ENCODE peak calls at places on chromosome 10, in five cellular contexts. One of them, this sample, is unnamed.

GRCh38 chr10:86286591-86287421 is 79.8 kb downstream of the GRID1 start:
- DNase-seq in SK-N-SH: peak
- DNase-seq in HCT116: no peak
- DNase-seq in mammary epithelial cell: no peak
- DNase-seq in neuronal stem cell: no peak
- DNase-seq in this sample: no peak

GRCh38 chr10:21534611-21535493 is 820 bp downstream of the MLLT10 start:
- DNase-seq in SK-N-SH: peak
- DNase-seq in HCT116: no peak
- DNase-seq in mammary epithelial cell: peak
- DNase-seq in neuronal stem cell: no peak
- DNase-seq in this sample: peak

GRCh38 chr10:99595770-99596465 is 24.3 kb downstream of the SLC25A28 start:
- DNase-seq in SK-N-SH: no peak
- DNase-seq in HCT116: no peak
- DNase-seq in mammary epithelial cell: no peak
- DNase-seq in neuronal stem cell: peak
- DNase-seq in this sample: no peak

GRCh38 chr10:71312840-71313789 is 5.9 kb upstream of the SLC29A3 start:
- DNase-seq in SK-N-SH: no peak
- DNase-seq in HCT116: no peak
- DNase-seq in mammary epithelial cell: no peak
- DNase-seq in neuronal stem cell: no peak
- DNase-seq in this sample: no peak

GRCh38 chr10:19347592-19347991 is 299.0 kb downstream of the MALRD1 start:
- DNase-seq in SK-N-SH: peak
- DNase-seq in HCT116: no peak
- DNase-seq in mammary epithelial cell: peak
- DNase-seq in neuronal stem cell: peak
- DNase-seq in this sample: no peak

GRCh38 chr10:103580011-103580410 is 86.5 kb downstream of the NEURL1 start:
- DNase-seq in SK-N-SH: no peak
- DNase-seq in HCT116: no peak
- DNase-seq in mammary epithelial cell: no peak
- DNase-seq in neuronal stem cell: no peak
- DNase-seq in this sample: no peak

GRCh38 chr10:52198540-52198939 is 115.5 kb upstream of the DKK1 start:
- DNase-seq in SK-N-SH: no peak
- DNase-seq in HCT116: no peak
- DNase-seq in mammary epithelial cell: peak
- DNase-seq in neuronal stem cell: no peak
- DNase-seq in this sample: no peak

GRCh38 chr10:77247076-77247561 is 390.5 kb downstream of the KCNMA1 start:
- DNase-seq in SK-N-SH: no peak
- DNase-seq in HCT116: no peak
- DNase-seq in mammary epithelial cell: no peak
- DNase-seq in neuronal stem cell: no peak
- DNase-seq in this sample: no peak

GRCh38 chr10:114856544-114857287 is 35.1 kb downstream of the FHIP2A start:
- DNase-seq in SK-N-SH: no peak
- DNase-seq in HCT116: no peak
- DNase-seq in mammary epithelial cell: peak
- DNase-seq in neuronal stem cell: no peak
- DNase-seq in this sample: no peak

GRCh38 chr10:127418536-127419168 is 130.5 kb upstream of the NPS start:
- DNase-seq in SK-N-SH: no peak
- DNase-seq in HCT116: no peak
- DNase-seq in mammary epithelial cell: no peak
- DNase-seq in neuronal stem cell: no peak
- DNase-seq in this sample: no peak

GRCh38 chr10:127420138-127420684 is 128.9 kb upstream of the NPS start:
- DNase-seq in SK-N-SH: no peak
- DNase-seq in HCT116: no peak
- DNase-seq in mammary epithelial cell: no peak
- DNase-seq in neuronal stem cell: no peak
- DNase-seq in this sample: no peak

GRCh38 chr10:127417031-127417430 is 132.1 kb upstream of the NPS start:
- DNase-seq in SK-N-SH: no peak
- DNase-seq in HCT116: no peak
- DNase-seq in mammary epithelial cell: no peak
- DNase-seq in neuronal stem cell: no peak
- DNase-seq in this sample: no peak

GRCh38 chr10:127415901-127416630 is 133.0 kb upstream of the NPS start:
- DNase-seq in SK-N-SH: no peak
- DNase-seq in HCT116: no peak
- DNase-seq in mammary epithelial cell: no peak
- DNase-seq in neuronal stem cell: peak
- DNase-seq in this sample: no peak

DNA sequence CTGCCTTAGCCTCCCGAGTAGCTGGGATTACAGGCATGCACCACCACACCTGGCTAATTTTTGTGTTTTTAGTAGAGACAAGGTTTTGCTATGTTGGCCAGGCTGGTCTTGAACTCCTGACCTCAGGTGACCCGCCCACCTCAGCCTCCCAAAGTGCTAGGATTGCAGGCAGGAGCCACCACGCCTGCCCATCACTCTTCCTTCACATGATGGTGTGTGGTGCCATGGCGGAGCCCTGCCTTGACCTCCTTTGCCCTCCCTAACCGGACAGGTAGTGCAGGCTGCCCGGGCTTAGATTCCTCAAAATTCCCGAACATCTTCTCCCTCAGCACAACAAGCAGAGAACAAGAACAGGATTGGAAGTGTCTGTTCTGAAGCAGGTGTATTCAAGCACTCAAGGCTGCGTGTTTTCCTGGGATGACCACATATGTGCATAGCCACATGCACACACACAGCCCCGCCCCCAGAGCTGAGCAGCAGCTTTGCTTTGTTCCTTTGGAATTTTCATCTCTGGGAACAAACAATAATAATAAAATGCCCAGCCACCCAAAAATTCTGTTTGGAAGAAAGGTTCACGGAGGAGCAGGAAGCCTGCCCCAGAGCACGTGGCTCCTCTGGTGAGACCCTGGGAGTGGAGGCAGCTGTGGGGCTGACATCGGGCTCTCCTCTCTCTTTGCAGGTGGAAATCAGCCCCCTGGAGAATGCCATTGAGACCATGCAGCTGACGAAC is 131.3 kb upstream of the NPS start:
- DNase-seq in SK-N-SH: no peak
- DNase-seq in HCT116: no peak
- DNase-seq in mammary epithelial cell: no peak
- DNase-seq in neuronal stem cell: no peak
- DNase-seq in this sample: no peak
- H2AFZ ChIP-seq in SK-N-SH: no peak
- H2AFZ ChIP-seq in HCT116: no peak
- H2AFZ ChIP-seq in mammary epithelial cell: no peak
- H2AFZ ChIP-seq in neuronal stem cell: no peak
- H2AFZ ChIP-seq in this sample: no peak

DNA sequence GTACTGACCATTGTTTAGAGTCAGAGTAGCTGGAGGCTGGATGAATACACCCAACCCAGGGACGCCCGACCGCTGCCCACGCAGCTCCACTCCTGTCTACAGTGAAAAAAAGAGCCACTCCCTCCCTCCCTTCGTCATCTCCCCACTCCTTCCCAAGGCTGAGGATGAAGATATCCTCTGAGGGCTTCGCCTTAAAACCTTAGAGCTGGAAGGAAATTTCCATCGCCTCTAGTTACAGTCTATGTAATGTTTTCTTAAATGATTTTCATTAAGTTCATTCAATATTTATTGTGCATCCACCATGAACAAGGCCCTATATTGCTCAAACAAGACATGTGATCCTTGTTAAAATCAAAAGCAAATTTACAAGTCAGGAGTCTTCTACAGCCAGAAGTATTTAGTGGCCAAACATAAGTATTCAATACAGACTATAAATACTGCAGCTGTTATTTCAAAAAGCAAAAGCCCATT is 11.3 kb upstream of the SLIT1 start:
- DNase-seq in SK-N-SH: no peak
- DNase-seq in HCT116: no peak
- DNase-seq in mammary epithelial cell: no peak
- DNase-seq in neuronal stem cell: no peak
- DNase-seq in this sample: no peak
- H3K4me2 ChIP-seq in SK-N-SH: no peak
- H3K4me2 ChIP-seq in HCT116: peak
- H3K4me2 ChIP-seq in mammary epithelial cell: no peak
- H3K4me2 ChIP-seq in neuronal stem cell: no peak
- H3K4me2 ChIP-seq in this sample: no peak

GRCh38 chr10:102115775-102116174 is 4.4 kb downstream of the LDB1 start:
- DNase-seq in SK-N-SH: no peak
- DNase-seq in HCT116: no peak
- DNase-seq in mammary epithelial cell: no peak
- DNase-seq in neuronal stem cell: no peak
- DNase-seq in this sample: no peak
- H3K9ac ChIP-seq in SK-N-SH: no peak
- H3K9ac ChIP-seq in HCT116: peak
- H3K9ac ChIP-seq in mammary epithelial cell: no peak
- H3K9ac ChIP-seq in neuronal stem cell: no peak
- H3K9ac ChIP-seq in this sample: peak

GRCh38 chr10:31074357-31075065 is 42.8 kb upstream of the ZNF438 start:
- DNase-seq in SK-N-SH: no peak
- DNase-seq in HCT116: no peak
- DNase-seq in mammary epithelial cell: no peak
- DNase-seq in neuronal stem cell: no peak
- DNase-seq in this sample: no peak
- H2AFZ ChIP-seq in SK-N-SH: no peak
- H2AFZ ChIP-seq in HCT116: no peak
- H2AFZ ChIP-seq in mammary epithelial cell: peak
- H2AFZ ChIP-seq in neuronal stem cell: peak
- H2AFZ ChIP-seq in this sample: no peak

GRCh38 chr10:101817542-101818118 is 614 bp downstream of the OGA start:
- DNase-seq in SK-N-SH: peak
- DNase-seq in HCT116: peak
- DNase-seq in mammary epithelial cell: peak
- DNase-seq in neuronal stem cell: no peak
- DNase-seq in this sample: peak

GRCh38 chr10:101818119-101818957 is at the start of gene OGA:
- DNase-seq in SK-N-SH: peak
- DNase-seq in HCT116: peak
- DNase-seq in mammary epithelial cell: peak
- DNase-seq in neuronal stem cell: peak
- DNase-seq in this sample: peak

GRCh38 chr10:101814466-101815041 is 3.7 kb downstream of the OGA start:
- DNase-seq in SK-N-SH: no peak
- DNase-seq in HCT116: no peak
- DNase-seq in mammary epithelial cell: no peak
- DNase-seq in neuronal stem cell: no peak
- DNase-seq in this sample: peak

GRCh38 chr10:101816913-101817541 is 1.2 kb downstream of the OGA start:
- DNase-seq in SK-N-SH: no peak
- DNase-seq in HCT116: no peak
- DNase-seq in mammary epithelial cell: no peak
- DNase-seq in neuronal stem cell: no peak
- DNase-seq in this sample: no peak

GRCh38 chr10:101816375-101816773 is 1.9 kb downstream of the OGA start:
- DNase-seq in SK-N-SH: no peak
- DNase-seq in HCT116: no peak
- DNase-seq in mammary epithelial cell: no peak
- DNase-seq in neuronal stem cell: no peak
- DNase-seq in this sample: no peak
- H3K4me2 ChIP-seq in SK-N-SH: peak
- H3K4me2 ChIP-seq in HCT116: peak
- H3K4me2 ChIP-seq in mammary epithelial cell: peak
- H3K4me2 ChIP-seq in neuronal stem cell: peak
- H3K4me2 ChIP-seq in this sample: peak